ENCODE peak calls at places on chromosomes 6 and 20, in ten cellular contexts. X is CD8-positive, alpha-beta T cell; T is endothelial cell of umbilical vein; Z is hepatocyte; S is uterus; O is fibroblast of pulmonary artery; M is osteocyte; D is mammary epithelial cell; K is OCI-LY7; F is thoracic aorta. P is an unnamed sample.

GRCh38 chr6:138680085-138680484 is 93.5 kb upstream of the CCDC28A start:
- DNase-seq in M (no peak), X (no peak), K (no peak), T (no peak), Z (no peak), D (no peak), S (no peak), F (no peak), O (no peak), P (no peak)

GRCh38 chr6:2902470-2902762 is 693 bp downstream of the SERPINB9 start:
- DNase-seq in T (no peak), Z (no peak), O (peak), M (no peak), D (no peak), X (no peak), S (peak), F (no peak), K (no peak), P (no peak)

GRCh38 chr20:58309607-58310290 is at the start of gene RAB22A:
- DNase-seq in T (peak), D (peak), K (peak), M (peak), F (peak), X (peak), Z (peak), O (peak), S (peak), P (peak)

GRCh38 chr20:50724851-50725721 is 6.3 kb upstream of the PARD6B start:
- DNase-seq in F (peak), M (peak), D (peak), K (no peak), O (peak), Z (peak), S (peak), T (no peak), X (no peak), P (peak)

GRCh38 chr6:157987788-157988699 is 6.4 kb downstream of the SYNJ2 start:
- DNase-seq in X (no peak), Z (no peak), K (no peak), D (no peak), O (no peak), S (no peak), T (no peak), M (no peak), F (no peak), P (no peak)

GRCh38 chr6:63502165-63502564 is 70.1 kb upstream of the LOC128125822 start:
- DNase-seq in K (no peak), S (no peak), Z (no peak), M (no peak), F (no peak), O (no peak), T (no peak), D (no peak), X (no peak), P (no peak)

GRCh38 chr6:5582758-5583157 is 321.4 kb downstream of the FARS2 start:
- DNase-seq in K (no peak), M (no peak), F (no peak), T (no peak), O (no peak), S (no peak), D (no peak), X (no peak), Z (no peak), P (no peak)

GRCh38 chr6:139037490-139037889 is 8.9 kb downstream of the ABRACL start:
- DNase-seq in Z (no peak), F (no peak), X (no peak), M (no peak), K (no peak), S (no peak), T (peak), D (no peak), O (peak), P (no peak)

GRCh38 chr20:61346996-61347906 is 95.2 kb downstream of the CDH4 start:
- DNase-seq in S (no peak), T (no peak), X (no peak), K (no peak), Z (no peak), O (no peak), F (no peak), D (no peak), M (no peak), P (no peak)

GRCh38 chr20:47007826-47008655 is 113.4 kb downstream of the EYA2 start:
- DNase-seq in D (no peak), M (no peak), X (no peak), K (no peak), Z (no peak), O (no peak), T (no peak), F (no peak), S (no peak), P (no peak)

GRCh38 chr20:20366551-20366895 is 1.4 kb upstream of the INSM1 start:
- DNase-seq in X (no peak), D (no peak), Z (no peak), S (no peak), T (no peak), K (no peak), F (no peak), O (no peak), M (no peak), P (no peak)

GRCh38 chr6:153129873-153130514 is 1.1 kb downstream of the RGS17 start:
- DNase-seq in T (peak), F (no peak), S (no peak), Z (peak), O (no peak), X (no peak), M (no peak), D (peak), K (no peak), P (peak)

GRCh38 chr6:44201638-44202303 is 15.0 kb upstream of the MYMX start:
- DNase-seq in F (no peak), O (no peak), M (no peak), X (no peak), Z (no peak), D (peak), T (no peak), S (no peak), K (no peak), P (no peak)

GRCh38 chr6:75481394-75481793 is 12.2 kb downstream of the FILIP1 start:
- DNase-seq in K (no peak), O (no peak), D (no peak), Z (no peak), S (no peak), M (no peak), F (no peak), T (no peak), X (no peak), P (no peak)

GRCh38 chr6:170140129-170140528 is 150.7 kb downstream of the DLL1 start:
- DNase-seq in T (no peak), S (no peak), M (peak), D (no peak), F (no peak), K (no peak), O (no peak), Z (no peak), X (no peak), P (no peak)

GRCh38 chr6:116973992-116974391 is 97.0 kb downstream of the RFX6 start:
- DNase-seq in F (no peak), T (no peak), D (no peak), K (no peak), Z (no peak), S (no peak), X (no peak), M (no peak), O (no peak), P (no peak)

GRCh38 chr20:43975096-43975768 is 60.6 kb downstream of the TOX2 start:
- DNase-seq in X (no peak), T (no peak), Z (no peak), M (no peak), D (peak), F (no peak), K (no peak), S (no peak), O (peak), P (no peak)

GRCh38 chr20:36644713-36645109 is 1.3 kb downstream of the SLA2 start:
- DNase-seq in F (no peak), M (no peak), O (no peak), T (no peak), K (no peak), X (no peak), D (no peak), S (no peak), Z (no peak), P (no peak)

GRCh38 chr20:51258582-51259175 is 235.8 kb upstream of the KCNG1 start:
- DNase-seq in F (no peak), T (no peak), O (peak), M (no peak), S (no peak), Z (peak), K (no peak), X (no peak), D (peak), P (no peak)

GRCh38 chr6:17115251-17116089 is 13.6 kb downstream of the STMND1 start:
- DNase-seq in M (no peak), O (peak), T (peak), F (no peak), Z (peak), D (peak), X (no peak), K (no peak), S (no peak), P (no peak)

GRCh38 chr20:25579081-25579770 is 6.1 kb downstream of the NINL start:
- DNase-seq in K (no peak), O (no peak), M (no peak), X (no peak), F (no peak), D (no peak), Z (no peak), T (no peak), S (no peak), P (no peak)

GRCh38 chr6:5481024-5481423 is 219.7 kb downstream of the FARS2 start:
- DNase-seq in K (no peak), X (no peak), S (no peak), D (no peak), F (no peak), O (no peak), M (no peak), Z (no peak), T (no peak), P (no peak)

GRCh38 chr20:10857362-10858070 is 183.7 kb upstream of the JAG1 start:
- DNase-seq in Z (peak), S (peak), O (peak), D (peak), M (no peak), K (no peak), X (no peak), T (peak), F (peak), P (no peak)

GRCh38 chr6:114327074-114327473 is 15.7 kb downstream of the HS3ST5 start:
- DNase-seq in F (no peak), X (no peak), D (no peak), S (no peak), Z (no peak), T (no peak), O (no peak), M (no peak), K (no peak), P (no peak)

DNA sequence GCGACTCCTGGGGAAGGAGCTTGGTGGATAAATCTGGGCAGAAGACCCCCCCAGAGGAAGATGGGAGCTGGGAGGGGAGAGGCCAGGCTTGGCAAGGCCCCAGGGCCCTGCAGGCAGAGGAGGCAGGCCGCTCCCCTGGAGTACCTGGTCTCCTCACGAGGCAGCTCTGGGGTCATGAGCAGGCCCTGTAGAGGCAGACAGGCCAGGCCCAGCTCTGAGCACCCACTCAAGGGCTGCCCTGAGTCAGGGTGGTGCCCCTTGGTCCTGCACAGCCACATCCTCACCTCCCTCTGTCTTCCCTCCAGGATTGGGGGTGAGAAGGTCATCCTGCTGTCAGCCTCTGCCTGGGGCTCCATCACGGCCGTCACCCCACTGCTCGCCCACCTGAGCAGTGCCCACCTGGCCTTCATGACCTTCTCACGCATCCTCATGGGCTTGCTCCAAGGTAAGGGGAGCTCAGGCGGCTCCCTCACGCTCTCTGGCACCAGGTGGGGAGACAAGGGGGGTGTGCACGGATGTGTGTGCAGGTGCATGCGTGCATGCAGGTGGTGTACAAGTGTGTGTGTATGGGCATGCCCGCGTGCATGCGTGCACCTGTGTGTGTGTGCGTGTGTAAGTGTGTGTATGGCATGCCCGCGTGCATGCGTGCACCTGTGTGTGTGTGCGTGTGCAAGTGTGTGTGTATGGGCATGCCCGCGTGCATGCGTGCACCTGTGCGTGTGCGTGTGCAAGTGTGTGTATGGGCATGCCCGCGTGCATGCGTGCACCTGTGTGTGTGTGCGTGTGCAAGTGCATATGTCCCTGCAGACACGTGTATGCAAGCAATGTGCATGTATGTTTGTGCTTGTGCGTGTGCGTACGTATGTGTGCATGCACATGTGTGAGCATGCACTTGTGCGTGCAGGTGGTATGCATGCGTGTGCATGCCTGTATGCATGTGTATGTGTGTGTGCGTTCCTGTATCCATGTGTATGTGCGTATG is 4.9 kb downstream of the SLC17A9 start:
- DNase-seq in Z (no peak), D (no peak), X (no peak), O (no peak), M (no peak), K (no peak), S (no peak), F (no peak), T (no peak), P (no peak)
- TF ChIP-seq CTCF in Z (no peak), D (no peak), X (no peak), O (no peak), M (no peak), K (no peak), S (no peak), F (no peak), T (no peak), P (no peak)

GRCh38 chr6:39302011-39302410 is 12.2 kb downstream of the KCNK17 start:
- DNase-seq in F (no peak), D (no peak), M (no peak), S (no peak), K (no peak), T (no peak), Z (no peak), X (no peak), O (no peak), P (no peak)

GRCh38 chr6:39302669-39303424 is 11.4 kb downstream of the KCNK17 start:
- DNase-seq in K (peak), S (peak), Z (peak), F (no peak), D (peak), M (peak), X (peak), O (peak), T (peak), P (peak)

GRCh38 chr6:39300739-39301138 is 13.5 kb downstream of the KCNK17 start:
- DNase-seq in D (no peak), M (no peak), K (no peak), T (no peak), O (no peak), X (no peak), Z (no peak), F (no peak), S (no peak), P (no peak)

GRCh38 chr6:39303425-39304153 is 10.6 kb downstream of the KCNK17 start:
- DNase-seq in T (no peak), D (no peak), O (no peak), Z (no peak), F (no peak), K (no peak), X (no peak), M (no peak), S (no peak), P (no peak)

GRCh38 chr6:39301606-39302005 is 12.6 kb downstream of the KCNK17 start:
- DNase-seq in S (no peak), O (peak), D (no peak), M (no peak), X (no peak), K (no peak), Z (no peak), T (no peak), F (no peak), P (no peak)
- TF ChIP-seq CTCF in S (no peak), O (peak), D (peak), M (no peak), X (no peak), K (peak), Z (peak), T (peak), F (no peak), P (no peak)

GRCh38 chr6:40798069-40798770 is 211.1 kb upstream of the LRFN2 start:
- DNase-seq in K (no peak), S (no peak), D (no peak), M (no peak), T (no peak), X (no peak), F (no peak), Z (no peak), O (no peak), P (no peak)
- TF ChIP-seq CTCF in K (no peak), S (no peak), D (no peak), M (no peak), T (no peak), X (no peak), F (no peak), Z (no peak), O (no peak), P (no peak)

GRCh38 chr20:63097336-63097831 is 90.6 kb upstream of the BHLHE23 start:
- DNase-seq in T (no peak), K (no peak), M (peak), S (no peak), F (no peak), Z (no peak), D (no peak), O (no peak), X (no peak), P (no peak)

GRCh38 chr20:63094767-63095499 is 88.2 kb upstream of the BHLHE23 start:
- DNase-seq in F (no peak), M (peak), K (no peak), S (no peak), T (no peak), Z (no peak), O (no peak), X (no peak), D (no peak), P (no peak)

GRCh38 chr20:63093966-63094766 is 87.4 kb upstream of the BHLHE23 start:
- DNase-seq in S (no peak), O (no peak), D (no peak), T (no peak), M (peak), K (no peak), F (no peak), X (no peak), Z (no peak), P (no peak)

GRCh38 chr20:63096681-63097335 is 90.0 kb upstream of the BHLHE23 start:
- DNase-seq in T (no peak), S (no peak), K (no peak), M (peak), O (no peak), D (no peak), Z (no peak), F (no peak), X (no peak), P (no peak)

DNA sequence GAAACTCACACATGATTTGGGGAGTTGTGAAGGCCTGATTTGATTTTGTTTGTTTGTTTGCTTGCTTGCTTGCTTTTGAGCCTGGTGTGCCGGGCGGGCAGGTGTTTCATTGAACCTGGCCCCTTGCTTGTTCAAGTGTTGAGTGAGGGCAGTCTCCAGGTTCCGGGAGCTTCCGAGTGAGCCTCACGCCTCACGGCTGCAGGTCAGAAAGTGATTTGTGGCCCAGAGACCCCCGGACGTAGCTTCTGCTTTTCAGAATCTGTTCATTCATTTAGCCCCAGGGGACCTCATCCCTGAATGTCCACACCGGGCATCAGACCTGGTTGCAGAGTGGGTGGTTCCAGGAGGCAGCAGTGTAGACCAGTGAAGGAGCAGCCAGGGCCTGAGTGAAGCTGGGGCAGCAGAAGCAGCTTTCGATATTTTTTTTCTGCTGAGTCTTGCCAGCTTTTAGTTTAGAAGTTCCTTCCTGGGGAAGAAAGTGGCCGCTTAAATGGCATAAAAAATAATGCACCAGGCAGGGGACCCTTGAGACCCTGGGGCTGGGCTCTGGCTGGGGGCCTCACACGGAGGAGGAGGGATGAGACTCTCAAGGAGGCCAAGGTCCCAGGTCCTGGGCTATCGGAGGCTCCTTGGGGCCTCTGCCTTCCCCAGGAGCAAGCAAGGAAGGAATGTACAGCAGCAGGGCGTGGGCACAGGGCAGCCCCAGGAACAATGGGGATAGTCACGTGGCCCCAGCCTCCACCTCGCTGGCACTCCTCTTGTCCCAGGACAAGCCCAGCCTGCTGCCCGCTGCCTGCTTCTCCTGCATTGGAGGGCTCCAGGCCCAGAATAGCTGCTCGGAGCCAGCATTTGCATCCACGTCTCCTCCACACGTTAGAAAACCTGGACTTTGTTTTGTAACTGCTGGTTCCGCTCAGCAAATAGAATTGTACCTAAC is 89.2 kb upstream of the BHLHE23 start:
- DNase-seq in Z (no peak), F (no peak), O (no peak), S (no peak), K (no peak), M (peak), T (no peak), X (no peak), D (no peak), P (no peak)
- TF ChIP-seq CTCF in Z (no peak), F (no peak), O (no peak), S (no peak), K (no peak), M (no peak), T (no peak), X (no peak), D (no peak), P (no peak)

DNA sequence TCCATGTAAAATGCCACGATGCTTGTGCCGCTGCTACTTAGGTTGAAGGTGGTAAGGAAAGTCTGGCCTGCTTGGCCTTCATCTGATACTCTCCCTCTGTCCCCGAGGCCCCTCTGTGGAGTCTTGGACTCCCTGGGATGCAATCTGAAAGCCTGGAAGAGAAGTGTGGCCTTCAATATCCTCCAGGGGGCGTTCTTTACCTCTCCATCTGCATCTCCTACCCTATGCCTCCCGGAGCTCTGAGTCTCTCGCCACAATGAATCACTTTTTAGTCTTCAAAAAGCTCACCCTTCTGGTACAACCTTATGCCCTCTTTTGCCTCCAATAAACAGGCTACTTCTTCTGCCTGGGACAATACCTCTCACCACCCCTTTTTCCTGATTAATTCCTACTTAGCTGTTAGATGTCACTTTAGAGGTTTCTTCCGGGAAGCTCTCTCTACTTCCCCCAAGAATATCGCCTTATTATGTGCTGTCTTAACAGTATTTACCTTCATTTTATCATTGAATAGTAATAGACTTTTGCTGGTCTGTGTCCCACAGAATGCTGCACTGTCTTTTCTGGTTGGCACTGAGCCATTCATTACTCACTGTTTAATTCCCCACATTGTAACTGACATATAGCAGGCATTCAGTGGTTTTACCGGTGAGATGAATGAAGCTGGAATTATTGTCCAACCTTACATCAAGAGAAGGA is 13.9 kb upstream of the ATG5 start:
- DNase-seq in T (peak), S (no peak), K (peak), X (no peak), O (peak), F (no peak), Z (peak), D (peak), M (no peak), P (peak)
- TF ChIP-seq CTCF in T (peak), S (peak), K (peak), X (peak), O (peak), F (peak), Z (peak), D (peak), M (peak), P (peak)